ENCODE peak calls at places on chromosome 3, in five cellular contexts. O is neuronal stem cell, N is H1, Y is mesenchymal stem cell, R is trophoblast cell. Z is an unnamed sample. For H3K9me3, the result is how much of the 10 kb centered on the place peaks cover.

GRCh38 chr3:155101398-155101797 is 21.3 kb downstream of the MME start:
- DNase-seq in O (no peak), N (no peak), Y (peak), R (no peak), Z (no peak)

GRCh38 chr3:127691494-127691893 is 18.7 kb downstream of the ABTB1 start:
- DNase-seq in O (no peak), N (no peak), Y (no peak), R (no peak), Z (no peak)

GRCh38 chr3:159565313-159565712 is 423.3 kb upstream of the IL12A start:
- DNase-seq in O (no peak), N (no peak), Y (no peak), R (no peak), Z (no peak)

GRCh38 chr3:125057186-125057850 is 1.5 kb upstream of the HEG1 start:
- DNase-seq in O (no peak), N (no peak), Y (peak), R (peak), Z (no peak)

GRCh38 chr3:134543113-134543512 is 57.3 kb downstream of the CEP63 start:
- DNase-seq in O (no peak), N (no peak), Y (no peak), R (no peak), Z (no peak)

GRCh38 chr3:192038726-192039125 is 577.8 kb downstream of the PYDC2 start:
- DNase-seq in O (no peak), N (no peak), Y (no peak), R (no peak), Z (no peak)

GRCh38 chr3:127033171-127033570 is 50.3 kb downstream of the PLXNA1 start:
- DNase-seq in O (no peak), N (no peak), Y (no peak), R (no peak), Z (no peak)

GRCh38 chr3:11250902-11251806 is 21.0 kb upstream of the ATG7 start:
- DNase-seq in O (no peak), N (no peak), Y (no peak), R (no peak), Z (no peak)

GRCh38 chr3:157120071-157120892 is 39.7 kb downstream of the CCNL1 start:
- DNase-seq in O (no peak), N (no peak), Y (no peak), R (no peak), Z (no peak)

GRCh38 chr3:149388001-149388435 is 10.6 kb upstream of the TM4SF1 start:
- DNase-seq in O (no peak), N (no peak), Y (peak), R (peak), Z (no peak)

GRCh38 chr3:72088486-72089025 is 303.6 kb upstream of the PROK2 start:
- DNase-seq in O (no peak), N (no peak), Y (no peak), R (no peak), Z (peak)

GRCh38 chr3:175211481-175211880 is 352.3 kb downstream of the NAALADL2 start:
- DNase-seq in O (no peak), N (no peak), Y (no peak), R (no peak), Z (no peak)

GRCh38 chr3:39232859-39233258 is 40.5 kb upstream of the XIRP1 start:
- DNase-seq in O (no peak), N (no peak), Y (no peak), R (no peak), Z (no peak)

GRCh38 chr3:126956866-126957650 is 25.9 kb upstream of the PLXNA1 start:
- DNase-seq in O (no peak), N (no peak), Y (no peak), R (peak), Z (peak)

GRCh38 chr3:169591983-169592644 is 71.4 kb downstream of the MECOM start:
- DNase-seq in O (no peak), N (no peak), Y (no peak), R (no peak), Z (no peak)

GRCh38 chr3:15263120-15263519 is 57.1 kb downstream of the CAPN7 start:
- DNase-seq in O (no peak), N (no peak), Y (no peak), R (no peak), Z (no peak)

GRCh38 chr3:43932921-43933320 is 242.2 kb downstream of the ABHD5 start:
- DNase-seq in O (no peak), N (no peak), Y (no peak), R (no peak), Z (no peak)
- H2BK12ac ChIP-seq in O (no peak), N (no peak), Y (no peak), R (no peak), Z (no peak)

GRCh38 chr3:196790636-196791035 is 51.0 kb downstream of the PAK2 start:
- DNase-seq in O (no peak), N (no peak), Y (no peak), R (no peak), Z (no peak)
- H3K9me3 ChIP-seq in O (under half), N (under half), Y (under half), R (under half), Z (under half)

DNA sequence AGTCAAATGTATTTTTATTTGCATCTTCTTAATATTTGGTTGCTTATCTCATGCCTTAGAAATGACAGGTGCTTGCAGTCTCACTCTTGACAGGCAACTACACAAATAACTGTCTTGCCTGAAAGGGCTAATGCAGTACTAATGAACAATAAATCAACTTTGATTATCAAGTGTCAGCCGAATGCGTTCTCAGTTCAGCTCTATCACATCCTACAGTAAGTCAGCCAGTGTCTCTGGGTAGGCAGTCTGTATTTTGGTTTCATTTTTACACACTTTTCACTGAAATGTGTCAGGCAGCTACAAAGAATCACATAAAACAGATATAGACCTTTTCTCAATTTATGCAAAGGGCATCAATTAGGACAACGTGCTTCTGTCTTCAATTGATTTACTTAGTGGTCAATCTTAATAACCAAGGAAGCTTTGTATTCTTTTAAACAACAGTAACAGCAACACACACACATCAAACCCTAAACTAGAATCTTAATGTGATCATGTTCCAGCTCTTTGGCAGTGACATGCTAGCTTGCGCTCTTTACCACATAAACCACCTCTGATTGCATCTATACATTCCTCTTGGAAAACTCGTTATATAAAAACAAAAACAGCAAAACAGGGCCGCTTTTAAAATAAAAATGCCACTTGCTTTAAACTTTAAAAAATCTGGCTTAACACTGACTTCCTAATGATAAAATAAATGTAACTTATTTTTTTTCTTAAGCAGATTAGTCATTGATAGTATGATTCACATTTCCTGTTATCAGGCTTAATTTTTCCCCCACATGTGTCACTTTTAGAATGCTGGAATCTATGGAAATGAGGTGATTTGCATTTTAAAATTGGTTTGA is 520.4 kb downstream of the FOXP1 start:
- DNase-seq in O (no peak), N (no peak), Y (peak), R (no peak), Z (no peak)
- H2AK5ac ChIP-seq in O (no peak), N (no peak), Y (no peak), R (no peak), Z (no peak)

DNA sequence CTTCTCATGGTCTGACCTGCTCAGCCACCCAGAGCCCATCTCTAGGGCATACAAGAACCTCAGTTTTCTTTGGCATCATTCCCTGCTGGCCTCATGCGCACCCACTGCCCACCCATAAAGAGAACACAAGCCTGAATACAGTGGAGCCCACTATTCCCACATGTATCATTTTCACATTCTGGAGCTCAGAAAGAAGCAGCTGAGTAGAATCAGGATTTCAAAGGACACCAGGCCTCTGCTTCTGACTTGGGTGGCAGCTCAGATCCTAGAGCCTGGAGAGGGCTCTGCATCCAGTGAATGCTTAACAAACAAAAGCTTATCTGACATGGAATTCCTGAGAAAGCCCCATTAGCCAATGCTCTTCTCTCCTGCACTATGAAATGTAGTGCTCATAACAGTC is 34.7 kb downstream of the RBP2 start:
- DNase-seq in O (no peak), N (no peak), Y (no peak), R (no peak), Z (no peak)
- H2BK12ac ChIP-seq in O (no peak), N (no peak), Y (no peak), R (no peak), Z (no peak)

DNA sequence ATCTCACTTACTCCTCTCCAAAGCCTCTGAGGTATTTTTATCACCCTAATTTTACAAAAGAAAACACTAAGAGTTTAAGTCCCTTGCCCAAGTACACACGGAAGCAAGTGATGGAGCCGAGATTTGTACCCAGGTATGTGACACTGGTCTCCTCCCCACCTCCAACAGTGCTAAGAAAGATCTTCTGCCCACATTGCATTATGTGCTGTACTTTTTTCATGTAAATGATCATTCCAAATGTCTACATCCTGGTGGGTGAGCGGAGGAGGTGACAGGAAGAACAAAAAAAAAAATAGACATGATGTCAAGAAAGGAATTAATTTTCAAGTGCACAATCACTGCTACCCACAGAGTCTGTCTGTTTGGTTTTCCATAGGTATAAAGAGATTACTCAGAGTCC is 694.1 kb downstream of the FHIT start:
- DNase-seq in O (no peak), N (no peak), Y (no peak), R (no peak), Z (no peak)
- H3K9me3 ChIP-seq in O (under half), N (under half), Y (under half), R (under half), Z (under half)

GRCh38 chr3:46712191-46713047 is 5.2 kb downstream of the PRSS50 start:
- DNase-seq in O (no peak), N (no peak), Y (no peak), R (no peak), Z (no peak)
- H2AK5ac ChIP-seq in O (peak), N (no peak), Y (no peak), R (no peak), Z (no peak)

DNA sequence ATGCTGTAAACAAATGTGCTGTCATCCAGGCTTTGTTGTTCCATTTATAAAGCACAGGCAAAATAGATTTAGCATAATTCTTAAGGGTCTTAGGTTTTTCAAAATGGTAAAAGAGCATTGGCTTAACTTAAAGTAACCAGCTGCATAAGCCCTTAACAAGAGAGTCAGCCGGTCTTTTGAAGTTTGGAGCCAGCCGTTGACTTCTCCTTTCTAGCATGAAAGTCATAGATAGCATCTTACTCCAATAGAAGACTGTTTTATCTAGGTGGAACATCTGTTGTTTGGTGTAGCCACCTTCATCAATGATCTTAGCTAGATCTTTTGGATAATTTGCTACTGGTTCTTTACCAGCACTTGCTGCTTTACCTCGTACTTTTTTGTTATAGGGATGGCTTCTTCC is 297.5 kb upstream of the DCBLD2 start:
- DNase-seq in O (no peak), N (no peak), Y (no peak), R (no peak), Z (no peak)
- H2BK12ac ChIP-seq in O (no peak), N (no peak), Y (no peak), R (no peak), Z (no peak)

Z was measured in H9.